ENCODE peak calls at places on chromosomes 4 and X, in eight cellular contexts. G is GM10248, M is B cell, U is lung, H is astrocyte of the cerebellum, T is left lung, N is ascending aorta, W is cardiac muscle cell. A is an unnamed sample.

GRCh38 chrX:132565273-132565672 is 76.4 kb upstream of the MBNL3 start:
- DNase-seq in G (no peak), U (no peak), M (no peak), W (no peak), N (no peak), H (no peak), T (no peak), A (no peak)

GRCh38 chr4:60913646-60914045 is 286.5 kb upstream of the ADGRL3 start:
- DNase-seq in N (no peak), T (no peak), H (no peak), G (no peak), W (no peak), U (no peak), M (no peak), A (no peak)

GRCh38 chr4:80336582-80336981 is 1.1 kb downstream of the CFAP299 start:
- DNase-seq in N (no peak), H (no peak), G (no peak), M (no peak), U (peak), T (peak), W (peak), A (no peak)

GRCh38 chr4:10093801-10094552 is 22.6 kb downstream of the WDR1 start:
- DNase-seq in G (no peak), M (no peak), H (peak), U (peak), N (peak), T (no peak), W (peak), A (no peak)

GRCh38 chr4:86895692-86896488 is 3.7 kb upstream of the C4orf36 start:
- DNase-seq in W (peak), H (peak), N (no peak), M (peak), T (no peak), U (no peak), G (peak), A (no peak)

GRCh38 chr4:3231431-3231980 is 17.5 kb upstream of the MSANTD1 start:
- DNase-seq in W (no peak), N (no peak), U (no peak), H (no peak), M (no peak), T (no peak), G (no peak), A (no peak)

GRCh38 chr4:11072426-11072825 is 356.3 kb downstream of the HS3ST1 start:
- DNase-seq in U (no peak), M (no peak), H (no peak), W (no peak), G (no peak), N (no peak), T (no peak), A (no peak)

GRCh38 chrX:14886252-14886651 is 13.0 kb downstream of the MOSPD2 start:
- DNase-seq in G (no peak), N (no peak), M (no peak), W (no peak), T (no peak), U (no peak), H (no peak), A (no peak)

GRCh38 chr4:143185253-143186107 is 763 bp downstream of the USP38 start:
- DNase-seq in N (no peak), H (no peak), G (peak), W (no peak), T (peak), M (no peak), U (peak), A (peak)

GRCh38 chr4:12873351-12873750 is 610.8 kb downstream of the RAB28 start:
- DNase-seq in T (no peak), W (no peak), G (no peak), M (no peak), U (no peak), H (no peak), N (no peak), A (no peak)

GRCh38 chr4:166169111-166169510 is 296.1 kb downstream of the TLL1 start:
- DNase-seq in U (no peak), H (no peak), G (no peak), T (no peak), M (no peak), W (peak), N (no peak), A (peak)

GRCh38 chrX:152600853-152601635 is 36.7 kb upstream of the GABRQ start:
- DNase-seq in U (no peak), M (no peak), T (no peak), W (peak), H (no peak), G (no peak), N (no peak), A (no peak)

GRCh38 chr4:11514780-11515432 is 86.2 kb upstream of the HS3ST1 start:
- DNase-seq in T (no peak), H (no peak), G (no peak), M (no peak), W (peak), U (no peak), N (no peak), A (no peak)

GRCh38 chrX:1108451-1109445 is 103.7 kb downstream of the CRLF2 start:
- DNase-seq in T (no peak), N (peak), G (no peak), H (no peak), M (no peak), W (peak), U (no peak), A (no peak)

GRCh38 chr4:11297201-11297600 is 131.5 kb downstream of the HS3ST1 start:
- DNase-seq in W (no peak), G (no peak), H (no peak), M (no peak), N (no peak), T (no peak), U (no peak), A (no peak)

GRCh38 chr4:10371869-10372471 is 85.3 kb downstream of the ZNF518B start:
- DNase-seq in W (no peak), G (no peak), U (no peak), M (no peak), N (no peak), H (no peak), T (no peak), A (no peak)

GRCh38 chr4:121016630-121017029 is 55.7 kb downstream of the NDNF start:
- DNase-seq in G (no peak), H (no peak), T (no peak), N (no peak), M (no peak), W (no peak), U (no peak), A (no peak)

GRCh38 chrX:40090050-40090804 is 7.5 kb downstream of the BCOR start:
- DNase-seq in W (no peak), H (no peak), N (no peak), G (no peak), U (no peak), T (peak), M (peak), A (peak)

GRCh38 chrX:46588263-46588662 is 14.7 kb downstream of the CHST7 start:
- DNase-seq in H (peak), G (no peak), N (peak), M (no peak), W (no peak), U (no peak), T (no peak), A (peak)

GRCh38 chr4:120630432-120630831 is 292.1 kb downstream of the PRDM5 start:
- DNase-seq in M (no peak), W (peak), G (no peak), H (no peak), U (no peak), N (no peak), T (no peak), A (no peak)

GRCh38 chr4:150145090-150145949 is 67.1 kb downstream of the DCLK2 start:
- DNase-seq in W (no peak), T (no peak), U (no peak), N (no peak), H (no peak), G (no peak), M (no peak), A (no peak)

GRCh38 chr4:153084939-153085630 is 119.2 kb upstream of the TRIM2 start:
- DNase-seq in W (peak), U (peak), G (peak), T (peak), H (peak), N (peak), M (peak), A (peak)

GRCh38 chrX:31036895-31037294 is 34.9 kb downstream of the FTHL17 start:
- DNase-seq in U (peak), G (peak), N (no peak), H (peak), T (peak), W (peak), M (no peak), A (peak)

GRCh38 chrX:149871940-149872339 is 9.0 kb upstream of the MAGEA8 start:
- DNase-seq in M (no peak), H (no peak), G (peak), W (peak), U (no peak), N (no peak), T (no peak), A (peak)

GRCh38 chr4:152283806-152284470 is 252.0 kb downstream of the FBXW7 start:
- DNase-seq in G (no peak), M (no peak), W (no peak), N (no peak), H (no peak), T (no peak), U (no peak), A (no peak)

GRCh38 chr4:14700544-14700943 is 301.7 kb upstream of the CPEB2 start:
- DNase-seq in U (no peak), M (no peak), N (no peak), W (no peak), G (no peak), H (no peak), T (no peak), A (no peak)

GRCh38 chr4:33160126-33160525 is 2440.0 kb downstream of the PCDH7 start:
- DNase-seq in T (no peak), U (no peak), W (peak), N (no peak), G (no peak), H (no peak), M (no peak), A (no peak)

GRCh38 chr4:188372856-188373255 is 233.6 kb downstream of the TRIML1 start:
- DNase-seq in H (no peak), N (peak), W (no peak), M (no peak), T (no peak), U (no peak), G (no peak), A (no peak)

GRCh38 chrX:12949927-12950656 is 24.8 kb upstream of the TMSB4X start:
- DNase-seq in T (peak), U (peak), H (no peak), N (peak), M (peak), W (no peak), G (peak), A (peak)

GRCh38 chr4:70739496-70740337 is 18.0 kb downstream of the RUFY3 start:
- DNase-seq in N (no peak), H (no peak), U (no peak), M (no peak), G (no peak), T (no peak), W (no peak), A (no peak)

GRCh38 chr4:21469438-21470032 is 479.0 kb downstream of the KCNIP4 start:
- DNase-seq in N (no peak), M (no peak), U (no peak), H (no peak), G (peak), W (peak), T (no peak), A (no peak)

GRCh38 chrX:47958943-47959342 is 44.8 kb downstream of the ZNF182 start:
- DNase-seq in H (no peak), G (peak), T (no peak), W (peak), M (no peak), N (no peak), U (no peak), A (peak)
- TF ChIP-seq CTCF in H (no peak), G (peak), T (no peak), W (peak), M (no peak), N (no peak), U (peak), A (peak)

GRCh38 chr4:40507977-40508376 is 121.7 kb downstream of the RBM47 start:
- DNase-seq in U (no peak), N (no peak), H (no peak), G (no peak), T (no peak), W (no peak), M (no peak), A (peak)
- TF ChIP-seq CTCF in U (no peak), N (no peak), H (no peak), G (no peak), T (no peak), W (no peak), M (no peak), A (no peak)

DNA sequence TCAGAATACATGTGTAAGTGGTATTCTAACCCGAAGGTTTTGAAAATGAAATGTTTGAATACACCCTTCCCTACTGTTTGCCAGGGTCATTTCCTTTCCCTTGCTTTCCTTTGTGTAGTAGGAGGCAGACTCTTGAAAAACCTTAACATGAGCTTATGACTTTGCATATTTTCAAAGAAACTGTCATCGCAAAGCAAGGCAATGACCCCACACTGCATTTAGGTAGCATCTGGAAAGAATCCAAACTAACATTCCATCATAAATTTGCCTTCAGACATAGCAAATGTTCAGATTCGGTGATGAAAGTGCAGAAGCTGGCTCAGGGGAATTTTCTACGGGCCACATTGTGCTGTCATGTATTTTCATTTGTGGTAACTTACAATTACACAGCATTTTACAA is 32.3 kb downstream of the SH2D1A start:
- DNase-seq in M (no peak), U (no peak), N (no peak), T (no peak), H (no peak), W (no peak), G (no peak), A (no peak)
- TF ChIP-seq CTCF in M (no peak), U (no peak), N (no peak), T (no peak), H (no peak), W (no peak), G (no peak), A (no peak)

DNA sequence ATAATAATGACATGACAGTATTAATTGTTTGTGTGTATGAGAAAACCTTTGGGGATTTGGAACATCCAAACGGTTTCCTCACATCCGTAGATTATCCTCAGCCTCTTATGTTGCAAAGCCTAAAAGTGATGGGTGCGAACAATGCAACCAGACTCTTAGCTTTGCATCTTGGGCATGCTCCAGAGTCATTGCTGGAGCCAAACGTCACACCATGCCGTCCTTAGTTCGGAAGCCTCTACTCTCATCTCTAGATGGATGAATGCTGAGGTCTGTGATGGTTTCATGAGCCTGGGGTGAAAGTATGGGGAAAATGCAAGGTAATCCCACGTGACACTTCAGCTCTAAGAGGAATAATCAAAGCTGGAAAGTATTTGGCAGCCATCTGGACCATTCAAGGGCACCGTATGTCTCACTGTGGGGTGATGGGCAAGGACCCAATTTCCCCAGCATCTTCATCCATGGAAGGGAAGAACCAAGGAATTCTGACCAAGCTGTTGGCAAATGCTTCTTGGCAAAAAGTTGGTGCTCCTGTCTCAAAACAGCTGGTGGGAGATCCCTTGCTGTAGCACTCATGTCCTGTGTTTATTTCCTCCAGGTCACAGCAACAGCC is 6.2 kb upstream of the RTL5 start:
- DNase-seq in G (no peak), U (no peak), T (no peak), M (no peak), H (no peak), N (no peak), W (no peak), A (no peak)
- TF ChIP-seq CTCF in G (no peak), U (no peak), T (no peak), M (no peak), H (no peak), N (no peak), W (no peak), A (no peak)

GRCh38 chrX:84441143-84441542 is 61.1 kb downstream of the HDX start:
- DNase-seq in G (no peak), N (no peak), U (no peak), T (no peak), W (no peak), M (no peak), H (no peak), A (no peak)
- TF ChIP-seq CTCF in G (no peak), N (no peak), U (no peak), T (no peak), W (no peak), M (no peak), H (no peak), A (no peak)

A was measured in activated CD8-positive, alpha-beta T cell treated with anti-CD3 and anti-CD28 coated beads for 36 hours.